ENCODE peak calls at places on chromosomes 1 and 21, in six cellular contexts. V is endothelial cell of umbilical vein; R is psoas muscle; A is AG09309; H is naive thymus-derived CD4-positive, alpha-beta T cell; B is effector memory CD4-positive, alpha-beta T cell. I is an unnamed sample.
A peak's percentile ranks its signal among the peaks of the same experiment; 100 is the strongest.

GRCh38 chr1:193589597-193590040 is 403.2 kb upstream of the B3GALT2 start:
- DNase-seq in V (peak; percentile 38), R (no peak), A (no peak), H (no peak), B (no peak), I (no peak)

GRCh38 chr1:54970901-54971300 is 9.5 kb upstream of the TMEM61 start:
- DNase-seq in V (no peak), R (no peak), A (no peak), H (no peak), B (no peak), I (no peak)

GRCh38 chr1:25534389-25534788 is 9.0 kb upstream of the LDLRAP1 start:
- DNase-seq in V (no peak), R (no peak), A (no peak), H (no peak), B (no peak), I (no peak)

GRCh38 chr1:228263636-228264035 is 55.8 kb downstream of the OBSCN start:
- DNase-seq in V (no peak), R (no peak), A (no peak), H (no peak), B (no peak), I (no peak)

GRCh38 chr1:27773732-27774445 is 870 bp downstream of the STX12 start:
- DNase-seq in V (peak; percentile 75), R (no peak), A (no peak), H (no peak), B (no peak), I (no peak)

GRCh38 chr1:10339815-10340214 is 59.0 kb upstream of the PGD start:
- DNase-seq in V (peak; percentile 93), R (no peak), A (no peak), H (no peak), B (no peak), I (no peak)

GRCh38 chr1:229762891-229763290 is 136.8 kb downstream of the URB2 start:
- DNase-seq in V (no peak), R (no peak), A (no peak), H (no peak), B (no peak), I (no peak)

GRCh38 chr1:236345728-236346127 is 48.4 kb upstream of the EDARADD start:
- DNase-seq in V (no peak), R (no peak), A (no peak), H (no peak), B (no peak), I (no peak)

GRCh38 chr1:53982034-53982761 is 35.8 kb downstream of the LDLRAD1 start:
- DNase-seq in V (peak; percentile 32), R (peak; percentile 30), A (no peak), H (no peak), B (no peak), I (no peak)

DNA sequence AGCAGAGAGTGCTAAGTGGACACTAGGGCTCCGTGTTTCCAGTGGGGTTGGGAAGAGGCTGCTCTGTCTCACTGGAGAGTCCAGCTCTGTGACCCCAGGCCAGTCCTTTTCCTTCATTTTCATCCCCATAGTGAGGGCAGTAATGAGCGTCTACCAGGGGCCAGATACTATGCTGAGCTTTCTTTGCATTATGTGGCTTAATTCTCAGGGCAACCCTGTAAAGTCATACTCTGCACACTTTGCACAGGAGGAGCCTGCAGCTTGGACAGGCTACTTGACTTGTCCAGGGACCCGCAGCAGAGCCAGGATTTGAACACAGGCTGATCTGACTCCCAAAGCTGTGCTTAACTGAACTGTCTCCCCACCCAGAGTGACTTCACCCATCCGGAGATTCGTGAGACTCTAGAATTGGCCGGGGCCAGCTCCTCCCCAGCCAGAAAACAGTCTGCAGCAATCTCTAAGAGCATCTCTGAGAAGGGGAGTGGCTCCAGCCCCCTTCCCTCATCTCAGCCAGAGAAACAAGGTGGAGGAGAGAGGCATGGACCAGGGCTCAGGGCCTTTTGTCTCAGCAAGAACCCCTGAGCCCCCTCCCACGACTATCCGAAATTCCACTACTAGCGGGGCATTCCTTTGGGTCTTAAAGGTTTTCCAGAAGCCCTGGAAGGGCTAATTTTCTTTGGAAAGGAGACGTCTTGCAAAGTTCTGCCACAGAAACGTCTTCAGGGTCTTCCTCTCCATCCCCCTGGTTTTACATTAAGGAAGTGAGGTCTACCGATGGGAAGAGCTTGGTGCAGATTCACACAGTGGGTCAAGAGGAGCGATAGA is 864 bp upstream of the FNDC5 start:
- DNase-seq in V (no peak), R (no peak), A (no peak), H (no peak), B (no peak), I (peak; percentile 22)
- H3K4me3 ChIP-seq in V (no peak overlapping the region), R (peak overlapping the region; percentile 62), A (peak overlapping the region; percentile 17), H (no peak overlapping the region), B (no peak overlapping the region), I (peak overlapping the region; percentile 59)

GRCh38 chr1:160810486-160810885 is 14.5 kb downstream of the LY9 start:
- DNase-seq in V (no peak), R (no peak), A (no peak), H (no peak), B (no peak), I (no peak)
- H3K4me3 ChIP-seq in V (no peak overlapping the region), R (no peak overlapping the region), A (no peak overlapping the region), H (no peak overlapping the region), B (no peak overlapping the region), I (no peak overlapping the region)

GRCh38 chr21:36966066-36966845 is at the start of gene HLCS:
- DNase-seq in V (peak; percentile 28), R (peak; percentile 80), A (no peak), H (peak; percentile 78), B (peak; percentile 66), I (peak; percentile 51)

GRCh38 chr21:36964398-36964797 is 2.1 kb downstream of the HLCS start:
- DNase-seq in V (no peak), R (no peak), A (no peak), H (no peak), B (no peak), I (no peak)

GRCh38 chr21:36966846-36967657 is 583 bp upstream of the HLCS start:
- DNase-seq in V (peak; percentile 88), R (no peak), A (no peak), H (no peak), B (no peak), I (no peak)

GRCh38 chr21:36965720-36966065 is 776 bp downstream of the HLCS start:
- DNase-seq in V (no peak), R (no peak), A (no peak), H (no peak), B (no peak), I (no peak)

DNA sequence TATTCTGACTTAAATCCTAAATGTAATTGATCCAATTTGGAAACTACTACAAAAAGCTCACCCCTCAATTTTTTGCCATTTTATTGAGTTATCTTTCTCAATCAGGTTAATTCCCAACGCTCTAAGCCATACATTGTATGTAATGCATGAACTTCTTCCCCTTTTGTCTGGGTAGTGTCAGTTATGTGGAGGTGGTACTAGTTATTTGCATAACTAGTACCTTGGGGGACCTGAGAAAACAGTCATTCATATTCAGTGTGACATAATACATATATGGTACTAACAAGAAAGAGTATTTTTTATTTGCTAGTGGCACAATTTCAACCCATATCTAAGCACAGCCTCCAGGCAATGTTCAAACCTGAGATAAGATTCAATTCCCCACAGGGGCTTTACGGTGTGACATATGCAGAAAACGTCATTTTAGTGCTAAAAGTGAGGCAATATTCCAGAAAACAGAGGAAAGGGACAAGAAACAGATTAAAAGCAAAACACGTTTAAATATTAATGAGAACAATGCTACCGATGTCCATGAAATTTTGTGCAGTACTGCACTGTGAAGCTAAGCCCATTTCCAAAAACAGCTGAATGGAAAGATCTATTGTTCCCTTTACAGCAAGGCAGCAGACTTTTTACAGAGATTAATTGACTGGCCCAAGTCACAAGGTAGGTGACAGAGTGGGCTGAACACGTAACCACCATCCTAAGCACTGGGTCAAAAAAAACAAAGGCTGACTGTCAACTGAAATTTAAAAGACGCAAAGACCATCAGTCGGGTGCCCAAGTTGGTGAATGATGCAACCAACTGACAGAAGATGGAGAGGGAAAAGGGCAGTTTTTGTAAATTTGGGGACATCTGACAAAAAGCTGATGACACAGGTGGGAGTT is 1.4 kb downstream of the HLCS start:
- DNase-seq in V (no peak), R (no peak), A (no peak), H (no peak), B (no peak), I (no peak)
- H3K4me3 ChIP-seq in V (no peak overlapping the region), R (peak overlapping the region; percentile 84), A (no peak overlapping the region), H (no peak overlapping the region), B (no peak overlapping the region), I (peak overlapping the region; percentile 94)

DNA sequence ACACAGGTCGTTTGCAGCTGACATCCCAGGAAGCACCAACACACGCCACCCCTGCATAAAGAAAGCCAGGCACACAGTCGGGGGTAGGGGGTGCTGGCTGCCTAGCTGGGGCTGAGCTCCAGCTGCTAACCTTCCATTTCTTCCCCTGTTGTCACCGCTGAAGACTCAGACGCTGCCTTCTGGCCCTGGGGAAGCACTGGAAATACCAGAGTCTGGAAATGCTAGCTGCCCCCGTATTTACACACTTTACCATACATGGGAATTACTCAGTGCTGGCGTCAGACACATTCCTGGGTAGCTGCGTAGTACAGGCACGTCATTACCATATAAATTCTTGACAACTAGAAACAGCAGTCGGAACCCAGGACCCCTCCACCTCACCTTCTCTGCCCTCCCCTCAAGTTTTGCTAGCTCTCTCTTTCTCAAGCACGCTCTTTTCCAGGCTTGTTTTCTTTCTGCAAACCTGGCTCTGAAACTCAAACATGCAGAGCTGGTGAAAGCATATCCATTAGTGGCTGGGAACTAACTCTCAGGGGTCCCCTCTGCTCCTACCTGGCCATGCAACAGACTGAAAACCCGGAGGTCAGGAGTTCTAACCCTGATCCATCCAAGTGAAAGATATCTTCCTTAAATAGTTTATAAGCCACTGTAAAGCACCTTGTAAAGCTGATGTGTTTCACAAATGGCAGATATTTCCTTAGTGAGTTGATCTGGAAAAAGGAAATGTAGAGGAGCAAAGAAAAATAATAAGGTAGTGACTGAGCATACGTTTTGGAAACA is 3.3 kb downstream of the CSRP1 start:
- DNase-seq in V (peak; percentile 96), R (no peak), A (peak; percentile 95), H (no peak), B (no peak), I (peak; percentile 89)
- H3K4me3 ChIP-seq in V (no peak overlapping the region), R (peak overlapping the region; percentile 80), A (peak overlapping the region; percentile 4), H (no peak overlapping the region), B (no peak overlapping the region), I (peak overlapping the region; percentile 93)

GRCh38 chr1:14282583-14283186 is 315.8 kb upstream of the KAZN start:
- DNase-seq in V (no peak), R (no peak), A (no peak), H (no peak), B (no peak), I (no peak)
- H3K4me3 ChIP-seq in V (no peak overlapping the region), R (no peak overlapping the region), A (no peak overlapping the region), H (no peak overlapping the region), B (no peak overlapping the region), I (no peak overlapping the region)

GRCh38 chr1:220893701-220894024 is 14.4 kb downstream of the HLX start:
- DNase-seq in V (no peak), R (no peak), A (no peak), H (no peak), B (no peak), I (no peak)
- H3K4me3 ChIP-seq in V (peak overlapping the region; percentile 22), R (peak overlapping the region; percentile 55), A (no peak overlapping the region), H (no peak overlapping the region), B (no peak overlapping the region), I (no peak overlapping the region)

DNA sequence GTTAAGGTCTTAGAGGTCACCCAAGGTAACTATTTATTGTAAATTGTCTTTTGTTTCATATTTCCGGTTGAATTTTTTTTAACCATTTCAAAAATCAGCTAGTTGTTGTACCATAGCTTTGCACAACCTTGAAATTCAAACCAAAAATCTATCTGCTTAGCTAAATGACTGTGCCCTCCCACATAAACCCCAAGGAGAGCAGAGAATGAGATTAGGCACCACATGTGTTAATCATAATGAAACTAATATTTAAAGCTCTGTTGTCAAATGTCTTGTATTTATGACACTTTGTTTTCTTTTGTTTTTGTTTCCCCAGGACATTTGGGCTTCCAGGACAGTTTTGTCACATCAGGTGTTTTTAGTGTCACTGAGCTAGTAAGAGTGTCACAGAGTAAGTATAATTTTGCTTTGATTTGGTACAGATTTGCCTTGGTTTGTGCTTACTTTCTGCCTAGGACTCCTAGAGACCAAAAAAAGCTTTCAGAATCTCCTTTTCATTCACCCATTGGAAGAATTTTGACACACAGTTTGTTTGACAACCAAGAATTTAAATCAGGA is 249.9 kb downstream of the NFIA start:
- DNase-seq in V (peak; percentile 13), R (no peak), A (no peak), H (no peak), B (no peak), I (no peak)
- H3K4me3 ChIP-seq in V (no peak overlapping the region), R (no peak overlapping the region), A (no peak overlapping the region), H (no peak overlapping the region), B (no peak overlapping the region), I (no peak overlapping the region)

I was measured in tibial artery.